ENCODE peak calls at places on chromosomes 13 and 19, in seven cellular contexts. X is central memory CD4-positive, alpha-beta T cell; B is aorta; G is AG04450; I is NCI-H1694; A is stimulated activated CD4-positive, alpha-beta T cell treated with anti-CD3 and anti-CD28 coated beads, TNF-alpha, amount 100 ng/mL, for 48 hours; W is cardiac muscle cell. K is an unnamed sample.

GRCh38 chr19:12642506-12642905 is 24.0 kb downstream of the MAN2B1 start:
- DNase-seq in W (no peak), I (no peak), B (no peak), G (no peak), X (no peak), A (no peak), K (no peak)

GRCh38 chr13:19782049-19782726 is 557 bp downstream of the PSPC1 start:
- DNase-seq in G (no peak), A (peak; percentile 27), X (peak; percentile 48), W (peak; percentile 62), B (peak; percentile 79), I (no peak), K (peak; percentile 65)

GRCh38 chr19:49456351-49456750 is 3.3 kb downstream of the ALDH16A1 start:
- DNase-seq in I (no peak), W (no peak), B (no peak), G (no peak), X (no peak), A (no peak), K (no peak)

GRCh38 chr19:743168-743687 is 7.7 kb upstream of the MISP start:
- DNase-seq in I (no peak), W (no peak), B (no peak), A (no peak), G (no peak), X (no peak), K (no peak)

GRCh38 chr19:35696835-35697234 is 7.5 kb upstream of the ZBTB32 start:
- DNase-seq in X (no peak), A (no peak), I (no peak), W (no peak), B (no peak), G (no peak), K (no peak)

GRCh38 chr13:20288561-20288960 is 56.4 kb upstream of the GJB6 start:
- DNase-seq in G (no peak), W (no peak), B (no peak), A (no peak), X (no peak), I (no peak), K (no peak)

GRCh38 chr13:24252136-24252535 is 57.2 kb upstream of the C1QTNF9 start:
- DNase-seq in I (no peak), X (no peak), A (no peak), B (no peak), W (no peak), G (no peak), K (no peak)

GRCh38 chr13:112062047-112062618 is 4.8 kb upstream of the SOX1 start:
- DNase-seq in I (no peak), B (no peak), G (no peak), W (no peak), A (no peak), X (no peak), K (no peak)

GRCh38 chr19:7868326-7868670 is 5.9 kb downstream of the PRR36 start:
- DNase-seq in G (no peak), B (no peak), A (no peak), X (no peak), I (no peak), W (no peak), K (no peak)

GRCh38 chr19:38483016-38483630 is 49.6 kb downstream of the RYR1 start:
- DNase-seq in X (no peak), A (no peak), G (no peak), W (no peak), I (no peak), B (no peak), K (no peak)

GRCh38 chr19:27735314-27735713 is 1477.6 kb downstream of the UQCRFS1 start:
- DNase-seq in W (no peak), B (no peak), G (no peak), A (no peak), I (no peak), X (no peak), K (no peak)

GRCh38 chr19:6719540-6719861 is 949 bp downstream of the C3 start:
- DNase-seq in I (no peak), W (no peak), A (no peak), X (no peak), G (no peak), B (no peak), K (no peak)

GRCh38 chr13:36673838-36674326 is at the start of gene SERTM1:
- DNase-seq in B (no peak), G (no peak), W (peak; percentile 82), I (peak; percentile 5), X (no peak), A (no peak), K (no peak)

GRCh38 chr13:98470920-98471319 is 106.0 kb downstream of the STK24 start:
- DNase-seq in G (no peak), B (no peak), X (no peak), I (no peak), W (no peak), A (no peak), K (no peak)

GRCh38 chr19:1469936-1470863 is 8.8 kb downstream of the C19orf25 start:
- DNase-seq in B (no peak), I (peak; percentile 29), X (peak; percentile 59), W (peak; percentile 48), G (no peak), A (peak; percentile 43), K (no peak)

GRCh38 chr13:35855531-35856019 is 275.6 kb downstream of the DCLK1 start:
- DNase-seq in A (peak; percentile 1), I (no peak), B (no peak), W (no peak), X (no peak), G (no peak), K (no peak)

GRCh38 chr19:30174791-30175190 is 197.4 kb upstream of the ZNF536 start:
- DNase-seq in W (no peak), X (no peak), I (no peak), B (no peak), A (no peak), G (no peak), K (no peak)

GRCh38 chr13:72205773-72206172 is 338.8 kb upstream of the DACH1 start:
- DNase-seq in W (no peak), A (no peak), X (no peak), G (no peak), B (no peak), I (no peak), K (no peak)

GRCh38 chr19:36152886-36153525 is 759 bp upstream of the COX7A1 start:
- DNase-seq in X (no peak), B (peak; percentile 26), A (no peak), G (no peak), W (no peak), I (no peak), K (no peak)

GRCh38 chr19:58261968-58262921 is 16.5 kb upstream of the ZNF8 start:
- DNase-seq in A (no peak), I (no peak), B (no peak), G (no peak), W (no peak), X (no peak), K (no peak)

GRCh38 chr13:32659736-32660135 is 73.5 kb downstream of the PDS5B start:
- DNase-seq in X (no peak), B (no peak), G (no peak), I (no peak), A (no peak), W (no peak), K (no peak)

GRCh38 chr13:33349996-33350826 is 64.7 kb upstream of the STARD13 start:
- DNase-seq in W (peak; percentile 44), A (no peak), G (no peak), B (peak; percentile 81), X (no peak), I (no peak), K (no peak)

GRCh38 chr19:53158119-53158656 is 665 bp downstream of the ZNF347 start:
- DNase-seq in W (peak; percentile 56), G (no peak), A (no peak), B (peak; percentile 49), X (no peak), I (no peak), K (peak; percentile 21)

GRCh38 chr19:18270304-18270703 is 3.9 kb downstream of the IQCN start:
- DNase-seq in G (no peak), X (no peak), I (no peak), W (no peak), A (no peak), B (no peak), K (no peak)

GRCh38 chr19:13684021-13684420 is 80.3 kb upstream of the MRI1 start:
- DNase-seq in A (no peak), G (no peak), X (no peak), I (no peak), B (no peak), W (no peak), K (no peak)

GRCh38 chr19:12052571-12053169 is at the start of gene ZNF878:
- DNase-seq in A (peak; percentile 55), W (peak; percentile 99), I (no peak), X (peak; percentile 19), G (peak; percentile 67), B (peak; percentile 94), K (peak; percentile 53)

GRCh38 chr13:43316997-43317396 is 293.6 kb downstream of the DNAJC15 start:
- DNase-seq in B (peak; percentile 45), X (no peak), W (no peak), A (no peak), I (peak; percentile 76), G (no peak), K (no peak)

GRCh38 chr13:111216166-111216960 is 101.3 kb downstream of the ARHGEF7 start:
- DNase-seq in G (no peak), W (peak; percentile 72), I (peak; percentile 32), B (no peak), A (no peak), X (peak; percentile 18), K (no peak)

GRCh38 chr19:4376991-4377781 is 23.2 kb downstream of the SH3GL1 start:
- DNase-seq in W (no peak), G (no peak), B (peak; percentile 53), X (no peak), A (no peak), I (no peak), K (no peak)

GRCh38 chr19:10655457-10656312 is 1.5 kb downstream of the ILF3 start:
- DNase-seq in I (peak; percentile 33), W (peak; percentile 28), A (no peak), X (no peak), G (no peak), B (no peak), K (peak; percentile 14)